ENCODE peak calls at places on chromosome 9, in eight cellular contexts. One of them, this sample, is unnamed.

GRCh38 chr9:2016411-2017208 is 1.5 kb downstream of the SMARCA2 start:
- DNase-seq in Peyer's patch: peak; percentile 87
- DNase-seq in fibroblast of lung: peak; percentile 79
- DNase-seq in sigmoid colon: peak; percentile 92
- DNase-seq in left ventricle myocardium inferior: peak; percentile 83
- DNase-seq in Caco-2: peak; percentile 26
- DNase-seq in heart right ventricle: peak; percentile 81
- DNase-seq in A549: peak; percentile 82
- DNase-seq in this sample: peak; percentile 94

GRCh38 chr9:115595951-115596742 is 478.2 kb upstream of the TNC start:
- DNase-seq in fibroblast of lung: peak; percentile 94
- DNase-seq in sigmoid colon: no peak
- DNase-seq in A549: peak; percentile 9
- DNase-seq in left ventricle myocardium inferior: no peak
- DNase-seq in Caco-2: no peak
- DNase-seq in Peyer's patch: no peak
- DNase-seq in heart right ventricle: no peak
- DNase-seq in this sample: no peak

GRCh38 chr9:35675204-35675603 is 1.5 kb downstream of the CA9 start:
- DNase-seq in A549: no peak
- DNase-seq in left ventricle myocardium inferior: no peak
- DNase-seq in fibroblast of lung: no peak
- DNase-seq in Peyer's patch: no peak
- DNase-seq in heart right ventricle: no peak
- DNase-seq in sigmoid colon: no peak
- DNase-seq in Caco-2: no peak
- DNase-seq in this sample: peak; percentile 27

GRCh38 chr9:3271581-3271980 is 254.2 kb downstream of the RFX3 start:
- DNase-seq in Peyer's patch: no peak
- DNase-seq in sigmoid colon: no peak
- DNase-seq in fibroblast of lung: no peak
- DNase-seq in left ventricle myocardium inferior: no peak
- DNase-seq in Caco-2: no peak
- DNase-seq in heart right ventricle: no peak
- DNase-seq in A549: no peak
- DNase-seq in this sample: no peak

GRCh38 chr9:12461759-12462158 is 231.4 kb upstream of the TYRP1 start:
- DNase-seq in fibroblast of lung: no peak
- DNase-seq in Peyer's patch: no peak
- DNase-seq in sigmoid colon: no peak
- DNase-seq in heart right ventricle: no peak
- DNase-seq in left ventricle myocardium inferior: no peak
- DNase-seq in A549: no peak
- DNase-seq in Caco-2: no peak
- DNase-seq in this sample: no peak

GRCh38 chr9:72888032-72888431 is 64.8 kb downstream of the ALDH1A1 start:
- DNase-seq in Peyer's patch: no peak
- DNase-seq in Caco-2: no peak
- DNase-seq in fibroblast of lung: no peak
- DNase-seq in A549: no peak
- DNase-seq in left ventricle myocardium inferior: no peak
- DNase-seq in sigmoid colon: no peak
- DNase-seq in heart right ventricle: no peak
- DNase-seq in this sample: no peak

GRCh38 chr9:68999393-69000105 is 14.4 kb downstream of the PRKACG start:
- DNase-seq in Caco-2: peak; percentile 48
- DNase-seq in Peyer's patch: no peak
- DNase-seq in fibroblast of lung: peak; percentile 55
- DNase-seq in A549: peak; percentile 69
- DNase-seq in left ventricle myocardium inferior: peak; percentile 30
- DNase-seq in heart right ventricle: peak; percentile 84
- DNase-seq in sigmoid colon: peak; percentile 81
- DNase-seq in this sample: no peak

GRCh38 chr9:125893277-125893676 is 146.1 kb downstream of the PBX3 start:
- DNase-seq in A549: no peak
- DNase-seq in left ventricle myocardium inferior: no peak
- DNase-seq in sigmoid colon: no peak
- DNase-seq in fibroblast of lung: no peak
- DNase-seq in Caco-2: no peak
- DNase-seq in heart right ventricle: no peak
- DNase-seq in Peyer's patch: no peak
- DNase-seq in this sample: no peak

GRCh38 chr9:133758228-133758627 is 20.1 kb upstream of the SARDH start:
- DNase-seq in A549: no peak
- DNase-seq in left ventricle myocardium inferior: no peak
- DNase-seq in fibroblast of lung: no peak
- DNase-seq in Caco-2: no peak
- DNase-seq in heart right ventricle: no peak
- DNase-seq in sigmoid colon: peak; percentile 37
- DNase-seq in Peyer's patch: no peak
- DNase-seq in this sample: peak; percentile 66

GRCh38 chr9:89518466-89519392 is 20.8 kb upstream of the SEMA4D start:
- DNase-seq in Caco-2: no peak
- DNase-seq in A549: no peak
- DNase-seq in left ventricle myocardium inferior: no peak
- DNase-seq in sigmoid colon: no peak
- DNase-seq in Peyer's patch: no peak
- DNase-seq in fibroblast of lung: no peak
- DNase-seq in heart right ventricle: no peak
- DNase-seq in this sample: no peak

GRCh38 chr9:127293767-127294166 is 29.2 kb downstream of the GARNL3 start:
- DNase-seq in Peyer's patch: no peak
- DNase-seq in Caco-2: no peak
- DNase-seq in sigmoid colon: no peak
- DNase-seq in heart right ventricle: no peak
- DNase-seq in A549: no peak
- DNase-seq in left ventricle myocardium inferior: no peak
- DNase-seq in fibroblast of lung: no peak
- DNase-seq in this sample: no peak

GRCh38 chr9:76218151-76218867 is 175.9 kb downstream of the RFK start:
- DNase-seq in fibroblast of lung: peak; percentile 82
- DNase-seq in left ventricle myocardium inferior: no peak
- DNase-seq in sigmoid colon: no peak
- DNase-seq in Caco-2: no peak
- DNase-seq in A549: no peak
- DNase-seq in Peyer's patch: no peak
- DNase-seq in heart right ventricle: no peak
- DNase-seq in this sample: no peak

GRCh38 chr9:711761-712523 is 129.6 kb upstream of the DMRT1 start:
- DNase-seq in A549: no peak
- DNase-seq in Caco-2: no peak
- DNase-seq in left ventricle myocardium inferior: no peak
- DNase-seq in heart right ventricle: no peak
- DNase-seq in sigmoid colon: no peak
- DNase-seq in fibroblast of lung: no peak
- DNase-seq in Peyer's patch: no peak
- DNase-seq in this sample: no peak

GRCh38 chr9:127569819-127570401 is 42.2 kb upstream of the STXBP1 start:
- DNase-seq in left ventricle myocardium inferior: no peak
- DNase-seq in Caco-2: no peak
- DNase-seq in Peyer's patch: no peak
- DNase-seq in heart right ventricle: no peak
- DNase-seq in sigmoid colon: no peak
- DNase-seq in fibroblast of lung: peak; percentile 60
- DNase-seq in A549: peak; percentile 69
- DNase-seq in this sample: no peak

GRCh38 chr9:127015926-127016512 is 101.4 kb downstream of the RALGPS1 start:
- DNase-seq in Caco-2: no peak
- DNase-seq in left ventricle myocardium inferior: no peak
- DNase-seq in heart right ventricle: no peak
- DNase-seq in sigmoid colon: no peak
- DNase-seq in fibroblast of lung: no peak
- DNase-seq in A549: no peak
- DNase-seq in Peyer's patch: no peak
- DNase-seq in this sample: no peak

GRCh38 chr9:109963079-109963478 is 183.1 kb downstream of the PALM2AKAP2 start:
- DNase-seq in Caco-2: no peak
- DNase-seq in fibroblast of lung: no peak
- DNase-seq in heart right ventricle: no peak
- DNase-seq in A549: no peak
- DNase-seq in sigmoid colon: no peak
- DNase-seq in Peyer's patch: no peak
- DNase-seq in left ventricle myocardium inferior: no peak
- DNase-seq in this sample: no peak

DNA sequence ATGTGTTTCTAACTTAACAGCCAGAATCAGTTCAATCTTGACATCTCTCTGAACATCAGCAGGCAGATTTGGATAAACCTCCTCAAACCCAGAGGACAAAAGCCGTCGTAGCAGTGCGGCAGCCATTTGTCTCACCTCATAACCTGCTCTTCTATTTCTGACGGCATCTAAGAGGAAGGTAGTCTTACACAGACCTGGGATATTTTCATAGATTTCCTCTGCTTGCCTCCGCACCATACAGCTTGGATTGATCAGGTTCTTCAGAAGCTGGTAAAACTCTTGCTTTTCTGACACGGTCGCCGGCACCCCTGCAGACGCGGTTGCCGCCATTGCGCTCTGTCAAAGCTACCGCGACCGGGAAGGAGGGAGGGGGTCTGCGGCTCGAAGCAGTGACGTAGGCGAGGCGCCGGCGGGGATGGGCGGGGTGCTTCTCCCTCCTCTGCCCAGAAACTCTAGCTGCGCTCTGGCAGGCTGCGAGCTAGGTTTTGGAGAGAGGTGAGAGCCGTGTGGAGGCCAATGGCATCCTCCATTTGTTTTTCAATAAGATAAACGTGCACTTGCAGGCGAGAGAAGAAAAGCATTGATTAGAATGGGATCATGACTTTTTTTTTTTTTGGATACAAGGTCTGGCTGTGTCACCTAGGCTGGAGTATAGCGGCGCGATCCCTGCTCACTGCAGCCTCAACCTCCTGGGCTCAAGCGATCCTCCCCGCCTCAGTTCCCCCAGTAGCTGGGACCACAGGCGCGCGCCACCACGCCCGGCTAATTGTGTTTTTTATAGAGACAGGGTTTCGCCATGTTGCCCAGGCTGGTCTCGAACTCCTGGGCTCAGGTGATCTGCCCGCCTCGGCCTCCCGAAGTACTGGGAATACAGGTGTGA is at the start of gene RANBP6:
- DNase-seq in Caco-2: peak; percentile 83
- DNase-seq in heart right ventricle: peak; percentile 91
- DNase-seq in fibroblast of lung: peak; percentile 84
- DNase-seq in left ventricle myocardium inferior: peak; percentile 92
- DNase-seq in Peyer's patch: peak; percentile 90
- DNase-seq in sigmoid colon: peak; percentile 95
- DNase-seq in A549: peak; percentile 86
- DNase-seq in this sample: peak; percentile 97
- H3K4me1 ChIP-seq in Caco-2: peaks cover 6% of the 10 kb centered on the region
- H3K4me1 ChIP-seq in heart right ventricle: peaks cover 31% of the 10 kb centered on the region
- H3K4me1 ChIP-seq in fibroblast of lung: peaks cover 3% of the 10 kb centered on the region
- H3K4me1 ChIP-seq in left ventricle myocardium inferior: peaks cover 53% of the 10 kb centered on the region
- H3K4me1 ChIP-seq in Peyer's patch: no peaks in the 10 kb centered on the region
- H3K4me1 ChIP-seq in sigmoid colon: peaks cover 33% of the 10 kb centered on the region
- H3K4me1 ChIP-seq in A549: peaks cover 6% of the 10 kb centered on the region
- H3K4me1 ChIP-seq in this sample: peaks cover 7% of the 10 kb centered on the region

DNA sequence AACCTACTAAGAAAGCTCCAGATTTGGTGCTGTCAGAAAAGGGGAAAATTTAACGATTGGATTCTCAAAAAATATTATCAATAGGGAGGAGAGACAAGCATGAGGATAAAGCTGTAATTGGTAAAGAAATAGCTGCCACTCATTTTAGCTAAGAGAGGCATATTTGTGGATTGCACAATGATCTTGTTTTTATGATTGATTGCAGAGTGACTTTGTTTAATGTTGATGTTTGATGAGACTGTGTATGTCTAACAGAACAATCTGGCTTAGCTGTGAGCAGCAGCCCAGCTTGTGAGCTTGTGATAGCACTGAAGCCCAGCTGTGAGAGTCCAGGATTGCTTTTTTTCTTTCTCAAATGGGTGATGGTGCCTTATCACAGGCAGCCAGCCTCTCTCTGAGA is 56.4 kb downstream of the ZNF883 start:
- DNase-seq in Peyer's patch: no peak
- DNase-seq in Caco-2: no peak
- DNase-seq in sigmoid colon: no peak
- DNase-seq in left ventricle myocardium inferior: no peak
- DNase-seq in fibroblast of lung: no peak
- DNase-seq in heart right ventricle: no peak
- DNase-seq in A549: no peak
- DNase-seq in this sample: no peak
- H3K4me3 ChIP-seq in Peyer's patch: no peak overlapping the region
- H3K4me3 ChIP-seq in Caco-2: no peak overlapping the region
- H3K4me3 ChIP-seq in sigmoid colon: no peak overlapping the region
- H3K4me3 ChIP-seq in left ventricle myocardium inferior: no peak overlapping the region
- H3K4me3 ChIP-seq in fibroblast of lung: no peak overlapping the region
- H3K4me3 ChIP-seq in heart right ventricle: no peak overlapping the region
- H3K4me3 ChIP-seq in A549: no peak overlapping the region
- H3K4me3 ChIP-seq in this sample: no peak overlapping the region

DNA sequence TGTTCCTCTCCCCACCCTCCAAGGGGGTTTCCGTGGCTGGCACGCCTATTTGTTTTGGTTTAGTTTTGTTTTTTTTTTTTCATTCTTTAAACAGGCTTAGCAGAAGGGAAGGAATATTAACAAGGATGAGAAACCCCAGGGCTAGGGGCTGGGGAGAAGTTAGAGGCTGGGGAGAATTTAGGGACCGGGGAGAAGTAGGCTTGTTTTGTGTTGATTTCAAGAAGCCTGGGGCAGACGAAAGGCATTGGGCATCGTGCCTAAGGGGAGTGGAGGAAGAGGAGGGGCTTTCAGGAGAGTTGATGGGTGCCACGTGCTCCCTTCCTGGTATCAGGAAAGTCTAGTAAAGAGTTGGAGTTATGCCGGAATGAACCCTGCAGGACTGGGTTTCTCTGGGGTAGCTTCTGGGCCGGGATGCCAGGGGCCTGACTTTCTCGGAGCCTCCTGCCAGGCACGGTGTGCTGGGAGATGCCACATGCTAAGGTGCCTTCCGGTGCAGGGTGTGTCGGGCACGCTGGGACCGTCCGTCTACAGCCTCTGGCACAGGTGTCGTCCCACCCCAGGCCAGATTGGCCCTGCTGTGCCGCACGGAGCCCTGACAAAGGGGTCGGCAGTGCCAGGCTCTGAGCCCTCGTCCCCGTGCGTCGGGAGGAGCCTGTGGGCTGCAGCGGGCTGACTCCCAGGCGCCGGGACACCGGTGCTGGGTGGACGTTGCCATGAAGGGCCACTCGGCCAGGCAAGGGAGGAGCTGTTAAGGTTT is 159.9 kb downstream of the OLFM1 start:
- DNase-seq in fibroblast of lung: no peak
- DNase-seq in sigmoid colon: peak; percentile 61
- DNase-seq in Peyer's patch: no peak
- DNase-seq in A549: no peak
- DNase-seq in heart right ventricle: no peak
- DNase-seq in Caco-2: no peak
- DNase-seq in left ventricle myocardium inferior: no peak
- DNase-seq in this sample: peak; percentile 63
- H3K9me3 ChIP-seq in fibroblast of lung: no peaks in the 10 kb centered on the region
- H3K9me3 ChIP-seq in sigmoid colon: no peaks in the 10 kb centered on the region
- H3K9me3 ChIP-seq in Peyer's patch: no peaks in the 10 kb centered on the region
- H3K9me3 ChIP-seq in A549: no peaks in the 10 kb centered on the region
- H3K9me3 ChIP-seq in heart right ventricle: no peaks in the 10 kb centered on the region
- H3K9me3 ChIP-seq in Caco-2: no peaks in the 10 kb centered on the region
- H3K9me3 ChIP-seq in left ventricle myocardium inferior: no peaks in the 10 kb centered on the region
- H3K9me3 ChIP-seq in this sample: no peaks in the 10 kb centered on the region

DNA sequence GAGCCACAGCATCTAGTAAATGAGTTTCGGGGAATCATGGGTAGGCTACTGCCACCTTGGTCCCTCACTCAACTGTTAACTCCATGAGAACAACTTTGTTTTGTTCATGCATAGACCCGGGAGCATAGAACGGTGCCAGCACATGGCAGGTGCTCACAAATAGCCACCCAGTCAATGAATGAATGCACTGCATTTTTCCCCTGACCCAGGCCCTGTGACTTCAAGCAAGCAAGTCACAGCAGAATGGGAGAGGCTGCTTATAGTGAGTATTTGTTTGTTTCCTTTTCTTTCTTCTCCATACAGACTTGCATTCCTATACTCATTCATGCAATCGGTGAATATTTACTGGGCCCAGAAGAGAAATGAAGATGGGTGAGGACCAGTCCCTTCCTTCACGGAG is 62.0 kb downstream of the SHB start:
- DNase-seq in fibroblast of lung: no peak
- DNase-seq in Peyer's patch: no peak
- DNase-seq in Caco-2: no peak
- DNase-seq in A549: no peak
- DNase-seq in heart right ventricle: no peak
- DNase-seq in sigmoid colon: no peak
- DNase-seq in left ventricle myocardium inferior: no peak
- DNase-seq in this sample: no peak
- H3K4me1 ChIP-seq in fibroblast of lung: peaks cover 29% of the 10 kb centered on the region
- H3K4me1 ChIP-seq in Peyer's patch: no peaks in the 10 kb centered on the region
- H3K4me1 ChIP-seq in Caco-2: peaks cover 21% of the 10 kb centered on the region
- H3K4me1 ChIP-seq in A549: peaks cover 50% of the 10 kb centered on the region
- H3K4me1 ChIP-seq in heart right ventricle: peaks cover 59% of the 10 kb centered on the region
- H3K4me1 ChIP-seq in sigmoid colon: peaks cover 18% of the 10 kb centered on the region
- H3K4me1 ChIP-seq in left ventricle myocardium inferior: peaks cover 72% of the 10 kb centered on the region
- H3K4me1 ChIP-seq in this sample: peaks cover 48% of the 10 kb centered on the region